ENCODE peak calls at places on chromosomes 5 and 9, in six cellular contexts. One of them, this sample, is unnamed.

GRCh38 chr9:112037281-112038016 is 137.6 kb downstream of the SUSD1 start:
- DNase-seq in stimulated activated CD4-positive, alpha-beta T cell treated with anti-CD3 and anti-CD28 coated beads, Interleukin-15, amount 100 ng/mL, for 24 hours: peak
- DNase-seq in Caki2: peak
- DNase-seq in midbrain: no peak
- DNase-seq in NCI-H345: no peak
- DNase-seq in HAP-1: peak
- DNase-seq in this sample: no peak

GRCh38 chr5:79062431-79062830 is 7.0 kb downstream of the DMGDH start:
- DNase-seq in stimulated activated CD4-positive, alpha-beta T cell treated with anti-CD3 and anti-CD28 coated beads, Interleukin-15, amount 100 ng/mL, for 24 hours: no peak
- DNase-seq in Caki2: no peak
- DNase-seq in midbrain: no peak
- DNase-seq in NCI-H345: no peak
- DNase-seq in HAP-1: no peak
- DNase-seq in this sample: no peak

GRCh38 chr5:343461-344401 is 22.2 kb downstream of the AHRR start:
- DNase-seq in stimulated activated CD4-positive, alpha-beta T cell treated with anti-CD3 and anti-CD28 coated beads, Interleukin-15, amount 100 ng/mL, for 24 hours: peak
- DNase-seq in Caki2: peak
- DNase-seq in midbrain: no peak
- DNase-seq in NCI-H345: peak
- DNase-seq in HAP-1: no peak
- DNase-seq in this sample: no peak

GRCh38 chr9:114051281-114051680 is 26.8 kb downstream of the AMBP start:
- DNase-seq in stimulated activated CD4-positive, alpha-beta T cell treated with anti-CD3 and anti-CD28 coated beads, Interleukin-15, amount 100 ng/mL, for 24 hours: no peak
- DNase-seq in Caki2: no peak
- DNase-seq in midbrain: no peak
- DNase-seq in NCI-H345: no peak
- DNase-seq in HAP-1: no peak
- DNase-seq in this sample: no peak

GRCh38 chr9:128136816-128137793 is 9.6 kb upstream of the PTGES2 start:
- DNase-seq in stimulated activated CD4-positive, alpha-beta T cell treated with anti-CD3 and anti-CD28 coated beads, Interleukin-15, amount 100 ng/mL, for 24 hours: no peak
- DNase-seq in Caki2: peak
- DNase-seq in midbrain: no peak
- DNase-seq in NCI-H345: no peak
- DNase-seq in HAP-1: no peak
- DNase-seq in this sample: no peak

GRCh38 chr9:131333771-131334567 is 44.4 kb downstream of the PLPP7 start:
- DNase-seq in stimulated activated CD4-positive, alpha-beta T cell treated with anti-CD3 and anti-CD28 coated beads, Interleukin-15, amount 100 ng/mL, for 24 hours: no peak
- DNase-seq in Caki2: no peak
- DNase-seq in midbrain: no peak
- DNase-seq in NCI-H345: no peak
- DNase-seq in HAP-1: no peak
- DNase-seq in this sample: no peak

GRCh38 chr5:79628811-79629210 is 16.6 kb downstream of the TENT2 start:
- DNase-seq in stimulated activated CD4-positive, alpha-beta T cell treated with anti-CD3 and anti-CD28 coated beads, Interleukin-15, amount 100 ng/mL, for 24 hours: no peak
- DNase-seq in Caki2: no peak
- DNase-seq in midbrain: no peak
- DNase-seq in NCI-H345: no peak
- DNase-seq in HAP-1: no peak
- DNase-seq in this sample: no peak

GRCh38 chr5:1735320-1735970 is 64.2 kb downstream of the MRPL36 start:
- DNase-seq in stimulated activated CD4-positive, alpha-beta T cell treated with anti-CD3 and anti-CD28 coated beads, Interleukin-15, amount 100 ng/mL, for 24 hours: no peak
- DNase-seq in Caki2: no peak
- DNase-seq in midbrain: no peak
- DNase-seq in NCI-H345: peak
- DNase-seq in HAP-1: no peak
- DNase-seq in this sample: no peak

GRCh38 chr5:51380603-51381207 is 2.5 kb upstream of the ISL1 start:
- DNase-seq in stimulated activated CD4-positive, alpha-beta T cell treated with anti-CD3 and anti-CD28 coated beads, Interleukin-15, amount 100 ng/mL, for 24 hours: no peak
- DNase-seq in Caki2: peak
- DNase-seq in midbrain: no peak
- DNase-seq in NCI-H345: peak
- DNase-seq in HAP-1: peak
- DNase-seq in this sample: no peak

GRCh38 chr5:107472620-107473064 is 198.1 kb downstream of the EFNA5 start:
- DNase-seq in stimulated activated CD4-positive, alpha-beta T cell treated with anti-CD3 and anti-CD28 coated beads, Interleukin-15, amount 100 ng/mL, for 24 hours: no peak
- DNase-seq in Caki2: no peak
- DNase-seq in midbrain: no peak
- DNase-seq in NCI-H345: peak
- DNase-seq in HAP-1: no peak
- DNase-seq in this sample: no peak

GRCh38 chr5:51958473-51958872 is 575.2 kb downstream of the ISL1 start:
- DNase-seq in stimulated activated CD4-positive, alpha-beta T cell treated with anti-CD3 and anti-CD28 coated beads, Interleukin-15, amount 100 ng/mL, for 24 hours: no peak
- DNase-seq in Caki2: no peak
- DNase-seq in midbrain: no peak
- DNase-seq in NCI-H345: no peak
- DNase-seq in HAP-1: no peak
- DNase-seq in this sample: no peak

GRCh38 chr5:135890867-135891266 is 4.8 kb downstream of the IL9 start:
- DNase-seq in stimulated activated CD4-positive, alpha-beta T cell treated with anti-CD3 and anti-CD28 coated beads, Interleukin-15, amount 100 ng/mL, for 24 hours: peak
- DNase-seq in Caki2: no peak
- DNase-seq in midbrain: no peak
- DNase-seq in NCI-H345: no peak
- DNase-seq in HAP-1: no peak
- DNase-seq in this sample: no peak

GRCh38 chr9:77375956-77376532 is 198.7 kb downstream of the VPS13A start:
- DNase-seq in stimulated activated CD4-positive, alpha-beta T cell treated with anti-CD3 and anti-CD28 coated beads, Interleukin-15, amount 100 ng/mL, for 24 hours: no peak
- DNase-seq in Caki2: no peak
- DNase-seq in midbrain: no peak
- DNase-seq in NCI-H345: no peak
- DNase-seq in HAP-1: peak
- DNase-seq in this sample: no peak

GRCh38 chr9:14346826-14347407 is 33.0 kb upstream of the NFIB start:
- DNase-seq in stimulated activated CD4-positive, alpha-beta T cell treated with anti-CD3 and anti-CD28 coated beads, Interleukin-15, amount 100 ng/mL, for 24 hours: no peak
- DNase-seq in Caki2: no peak
- DNase-seq in midbrain: no peak
- DNase-seq in NCI-H345: no peak
- DNase-seq in HAP-1: no peak
- DNase-seq in this sample: peak

GRCh38 chr5:173330856-173331206 is 2.6 kb upstream of the STC2 start:
- DNase-seq in stimulated activated CD4-positive, alpha-beta T cell treated with anti-CD3 and anti-CD28 coated beads, Interleukin-15, amount 100 ng/mL, for 24 hours: no peak
- DNase-seq in Caki2: no peak
- DNase-seq in midbrain: no peak
- DNase-seq in NCI-H345: no peak
- DNase-seq in HAP-1: no peak
- DNase-seq in this sample: no peak

GRCh38 chr9:136062657-136063439 is 32.2 kb downstream of the NACC2 start:
- DNase-seq in stimulated activated CD4-positive, alpha-beta T cell treated with anti-CD3 and anti-CD28 coated beads, Interleukin-15, amount 100 ng/mL, for 24 hours: no peak
- DNase-seq in Caki2: no peak
- DNase-seq in midbrain: no peak
- DNase-seq in NCI-H345: no peak
- DNase-seq in HAP-1: no peak
- DNase-seq in this sample: no peak

GRCh38 chr9:128175102-128175563 is 15.1 kb downstream of the BBLN start:
- DNase-seq in stimulated activated CD4-positive, alpha-beta T cell treated with anti-CD3 and anti-CD28 coated beads, Interleukin-15, amount 100 ng/mL, for 24 hours: no peak
- DNase-seq in Caki2: no peak
- DNase-seq in midbrain: no peak
- DNase-seq in NCI-H345: no peak
- DNase-seq in HAP-1: no peak
- DNase-seq in this sample: no peak

GRCh38 chr5:2877520-2877919 is 126.0 kb upstream of the IRX2 start:
- DNase-seq in stimulated activated CD4-positive, alpha-beta T cell treated with anti-CD3 and anti-CD28 coated beads, Interleukin-15, amount 100 ng/mL, for 24 hours: no peak
- DNase-seq in Caki2: no peak
- DNase-seq in midbrain: peak
- DNase-seq in NCI-H345: no peak
- DNase-seq in HAP-1: no peak
- DNase-seq in this sample: peak

GRCh38 chr9:91693226-91693625 is 256.8 kb downstream of the ROR2 start:
- DNase-seq in stimulated activated CD4-positive, alpha-beta T cell treated with anti-CD3 and anti-CD28 coated beads, Interleukin-15, amount 100 ng/mL, for 24 hours: no peak
- DNase-seq in Caki2: no peak
- DNase-seq in midbrain: no peak
- DNase-seq in NCI-H345: no peak
- DNase-seq in HAP-1: no peak
- DNase-seq in this sample: no peak

GRCh38 chr5:74641014-74641777 is 668 bp upstream of the ENC1 start:
- DNase-seq in stimulated activated CD4-positive, alpha-beta T cell treated with anti-CD3 and anti-CD28 coated beads, Interleukin-15, amount 100 ng/mL, for 24 hours: peak
- DNase-seq in Caki2: peak
- DNase-seq in midbrain: peak
- DNase-seq in NCI-H345: peak
- DNase-seq in HAP-1: peak
- DNase-seq in this sample: peak

GRCh38 chr9:90611121-90611520 is 31.5 kb downstream of the DIRAS2 start:
- DNase-seq in stimulated activated CD4-positive, alpha-beta T cell treated with anti-CD3 and anti-CD28 coated beads, Interleukin-15, amount 100 ng/mL, for 24 hours: no peak
- DNase-seq in Caki2: no peak
- DNase-seq in midbrain: no peak
- DNase-seq in NCI-H345: no peak
- DNase-seq in HAP-1: no peak
- DNase-seq in this sample: no peak